ENCODE peak calls at places on chromosomes 4 and X, in eight cellular contexts. One of them, this sample, is unnamed.

GRCh38 chr4:99635601-99636000 is 22.0 kb downstream of the C4orf54 start:
- DNase-seq in cardiac muscle cell: no peak
- DNase-seq in iPS-NIHi11: no peak
- DNase-seq in NCI-H1092 treated with DMSO at 0.1 percent for 48 hours: no peak
- DNase-seq in GM13976: no peak
- DNase-seq in aorta: no peak
- DNase-seq in occipital lobe: no peak
- DNase-seq in effector CD4-positive, alpha-beta T cell: no peak
- DNase-seq in this sample: no peak

GRCh38 chr4:124713213-124713592 is 671 bp upstream of the ANKRD50 start:
- DNase-seq in cardiac muscle cell: peak
- DNase-seq in occipital lobe: peak
- DNase-seq in effector CD4-positive, alpha-beta T cell: no peak
- DNase-seq in NCI-H1092 treated with DMSO at 0.1 percent for 48 hours: peak
- DNase-seq in GM13976: peak
- DNase-seq in aorta: peak
- DNase-seq in iPS-NIHi11: peak
- DNase-seq in this sample: no peak

GRCh38 chr4:67624939-67625338 is 66.4 kb downstream of the STAP1 start:
- DNase-seq in iPS-NIHi11: no peak
- DNase-seq in NCI-H1092 treated with DMSO at 0.1 percent for 48 hours: peak
- DNase-seq in aorta: no peak
- DNase-seq in cardiac muscle cell: no peak
- DNase-seq in occipital lobe: no peak
- DNase-seq in GM13976: no peak
- DNase-seq in effector CD4-positive, alpha-beta T cell: no peak
- DNase-seq in this sample: no peak

GRCh38 chr4:142815834-142816233 is 30.3 kb downstream of the INPP4B start:
- DNase-seq in aorta: no peak
- DNase-seq in GM13976: no peak
- DNase-seq in NCI-H1092 treated with DMSO at 0.1 percent for 48 hours: no peak
- DNase-seq in cardiac muscle cell: peak
- DNase-seq in iPS-NIHi11: no peak
- DNase-seq in occipital lobe: no peak
- DNase-seq in effector CD4-positive, alpha-beta T cell: no peak
- DNase-seq in this sample: no peak

GRCh38 chr4:177938226-177938625 is 496.0 kb upstream of the AGA start:
- DNase-seq in cardiac muscle cell: no peak
- DNase-seq in occipital lobe: no peak
- DNase-seq in GM13976: no peak
- DNase-seq in aorta: no peak
- DNase-seq in effector CD4-positive, alpha-beta T cell: no peak
- DNase-seq in NCI-H1092 treated with DMSO at 0.1 percent for 48 hours: no peak
- DNase-seq in iPS-NIHi11: no peak
- DNase-seq in this sample: no peak

GRCh38 chr4:13240066-13240465 is 244.1 kb downstream of the RAB28 start:
- DNase-seq in GM13976: no peak
- DNase-seq in iPS-NIHi11: no peak
- DNase-seq in cardiac muscle cell: no peak
- DNase-seq in occipital lobe: no peak
- DNase-seq in NCI-H1092 treated with DMSO at 0.1 percent for 48 hours: no peak
- DNase-seq in effector CD4-positive, alpha-beta T cell: no peak
- DNase-seq in aorta: no peak
- DNase-seq in this sample: no peak

GRCh38 chr4:176256921-176257320 is 12.1 kb downstream of the ASB5 start:
- DNase-seq in iPS-NIHi11: no peak
- DNase-seq in cardiac muscle cell: no peak
- DNase-seq in NCI-H1092 treated with DMSO at 0.1 percent for 48 hours: peak
- DNase-seq in GM13976: no peak
- DNase-seq in occipital lobe: no peak
- DNase-seq in aorta: no peak
- DNase-seq in effector CD4-positive, alpha-beta T cell: no peak
- DNase-seq in this sample: no peak

GRCh38 chrX:63275127-63275526 is 76.0 kb downstream of the SPIN4 start:
- DNase-seq in NCI-H1092 treated with DMSO at 0.1 percent for 48 hours: no peak
- DNase-seq in cardiac muscle cell: no peak
- DNase-seq in occipital lobe: no peak
- DNase-seq in iPS-NIHi11: peak
- DNase-seq in GM13976: peak
- DNase-seq in effector CD4-positive, alpha-beta T cell: no peak
- DNase-seq in aorta: peak
- DNase-seq in this sample: no peak

GRCh38 chr4:81039351-81040174 is 9.1 kb downstream of the BMP3 start:
- DNase-seq in GM13976: no peak
- DNase-seq in NCI-H1092 treated with DMSO at 0.1 percent for 48 hours: no peak
- DNase-seq in cardiac muscle cell: peak
- DNase-seq in effector CD4-positive, alpha-beta T cell: no peak
- DNase-seq in iPS-NIHi11: no peak
- DNase-seq in occipital lobe: no peak
- DNase-seq in aorta: no peak
- DNase-seq in this sample: no peak

GRCh38 chr4:11505225-11505971 is 76.7 kb upstream of the HS3ST1 start:
- DNase-seq in occipital lobe: no peak
- DNase-seq in cardiac muscle cell: peak
- DNase-seq in NCI-H1092 treated with DMSO at 0.1 percent for 48 hours: no peak
- DNase-seq in aorta: no peak
- DNase-seq in iPS-NIHi11: no peak
- DNase-seq in GM13976: no peak
- DNase-seq in effector CD4-positive, alpha-beta T cell: no peak
- DNase-seq in this sample: no peak

GRCh38 chr4:107619731-107620130 is 100.3 kb downstream of the PAPSS1 start:
- DNase-seq in aorta: no peak
- DNase-seq in iPS-NIHi11: no peak
- DNase-seq in NCI-H1092 treated with DMSO at 0.1 percent for 48 hours: no peak
- DNase-seq in GM13976: no peak
- DNase-seq in cardiac muscle cell: no peak
- DNase-seq in effector CD4-positive, alpha-beta T cell: no peak
- DNase-seq in occipital lobe: no peak
- DNase-seq in this sample: no peak

GRCh38 chr4:72629540-72629939 is 60.5 kb upstream of the ADAMTS3 start:
- DNase-seq in GM13976: no peak
- DNase-seq in cardiac muscle cell: peak
- DNase-seq in occipital lobe: no peak
- DNase-seq in aorta: no peak
- DNase-seq in NCI-H1092 treated with DMSO at 0.1 percent for 48 hours: no peak
- DNase-seq in iPS-NIHi11: no peak
- DNase-seq in effector CD4-positive, alpha-beta T cell: no peak
- DNase-seq in this sample: no peak

GRCh38 chr4:89161841-89162240 is 50.5 kb downstream of the TIGD2 start:
- DNase-seq in aorta: no peak
- DNase-seq in effector CD4-positive, alpha-beta T cell: no peak
- DNase-seq in iPS-NIHi11: no peak
- DNase-seq in occipital lobe: no peak
- DNase-seq in cardiac muscle cell: no peak
- DNase-seq in GM13976: no peak
- DNase-seq in NCI-H1092 treated with DMSO at 0.1 percent for 48 hours: no peak
- DNase-seq in this sample: no peak

GRCh38 chr4:150140774-150141400 is 62.6 kb downstream of the DCLK2 start:
- DNase-seq in GM13976: no peak
- DNase-seq in occipital lobe: no peak
- DNase-seq in iPS-NIHi11: no peak
- DNase-seq in NCI-H1092 treated with DMSO at 0.1 percent for 48 hours: no peak
- DNase-seq in cardiac muscle cell: peak
- DNase-seq in effector CD4-positive, alpha-beta T cell: no peak
- DNase-seq in aorta: no peak
- DNase-seq in this sample: no peak

GRCh38 chr4:70958681-70959080 is 34.8 kb upstream of the DCK start:
- DNase-seq in aorta: no peak
- DNase-seq in cardiac muscle cell: peak
- DNase-seq in effector CD4-positive, alpha-beta T cell: no peak
- DNase-seq in iPS-NIHi11: no peak
- DNase-seq in GM13976: no peak
- DNase-seq in occipital lobe: no peak
- DNase-seq in NCI-H1092 treated with DMSO at 0.1 percent for 48 hours: no peak
- DNase-seq in this sample: no peak

GRCh38 chrX:20445109-20445508 is 178.4 kb upstream of the RPS6KA3 start:
- DNase-seq in NCI-H1092 treated with DMSO at 0.1 percent for 48 hours: no peak
- DNase-seq in occipital lobe: no peak
- DNase-seq in effector CD4-positive, alpha-beta T cell: no peak
- DNase-seq in aorta: no peak
- DNase-seq in iPS-NIHi11: no peak
- DNase-seq in cardiac muscle cell: no peak
- DNase-seq in GM13976: no peak
- DNase-seq in this sample: no peak

GRCh38 chrX:104566921-104567501 is 1.0 kb downstream of the IL1RAPL2 start:
- DNase-seq in occipital lobe: no peak
- DNase-seq in GM13976: no peak
- DNase-seq in effector CD4-positive, alpha-beta T cell: no peak
- DNase-seq in NCI-H1092 treated with DMSO at 0.1 percent for 48 hours: no peak
- DNase-seq in cardiac muscle cell: peak
- DNase-seq in iPS-NIHi11: peak
- DNase-seq in aorta: no peak
- DNase-seq in this sample: no peak

GRCh38 chrX:50081282-50081955 is 119.4 kb downstream of the AKAP4 start:
- DNase-seq in GM13976: no peak
- DNase-seq in iPS-NIHi11: no peak
- DNase-seq in aorta: no peak
- DNase-seq in NCI-H1092 treated with DMSO at 0.1 percent for 48 hours: peak
- DNase-seq in cardiac muscle cell: peak
- DNase-seq in occipital lobe: no peak
- DNase-seq in effector CD4-positive, alpha-beta T cell: no peak
- DNase-seq in this sample: no peak

GRCh38 chrX:48911407-48912182 is at the start of gene SLC35A2:
- DNase-seq in occipital lobe: peak
- DNase-seq in GM13976: peak
- DNase-seq in NCI-H1092 treated with DMSO at 0.1 percent for 48 hours: peak
- DNase-seq in cardiac muscle cell: peak
- DNase-seq in aorta: peak
- DNase-seq in effector CD4-positive, alpha-beta T cell: peak
- DNase-seq in iPS-NIHi11: peak
- DNase-seq in this sample: peak

GRCh38 chr4:1382776-1383727 is 23.2 kb downstream of the NKX1-1 start:
- DNase-seq in aorta: peak
- DNase-seq in iPS-NIHi11: no peak
- DNase-seq in occipital lobe: no peak
- DNase-seq in GM13976: no peak
- DNase-seq in cardiac muscle cell: no peak
- DNase-seq in NCI-H1092 treated with DMSO at 0.1 percent for 48 hours: no peak
- DNase-seq in effector CD4-positive, alpha-beta T cell: no peak
- DNase-seq in this sample: no peak

GRCh38 chrX:153445856-153446635 is at the start of gene TREX2:
- DNase-seq in occipital lobe: no peak
- DNase-seq in effector CD4-positive, alpha-beta T cell: no peak
- DNase-seq in NCI-H1092 treated with DMSO at 0.1 percent for 48 hours: no peak
- DNase-seq in iPS-NIHi11: no peak
- DNase-seq in aorta: no peak
- DNase-seq in GM13976: no peak
- DNase-seq in cardiac muscle cell: no peak
- DNase-seq in this sample: no peak

GRCh38 chr4:158112612-158113011 is 60.2 kb downstream of the GASK1B start:
- DNase-seq in iPS-NIHi11: no peak
- DNase-seq in effector CD4-positive, alpha-beta T cell: no peak
- DNase-seq in aorta: no peak
- DNase-seq in cardiac muscle cell: peak
- DNase-seq in GM13976: no peak
- DNase-seq in occipital lobe: no peak
- DNase-seq in NCI-H1092 treated with DMSO at 0.1 percent for 48 hours: no peak
- DNase-seq in this sample: no peak

GRCh38 chrX:12447448-12448154 is 309.3 kb downstream of the FRMPD4 start:
- DNase-seq in iPS-NIHi11: no peak
- DNase-seq in GM13976: no peak
- DNase-seq in effector CD4-positive, alpha-beta T cell: no peak
- DNase-seq in cardiac muscle cell: peak
- DNase-seq in aorta: no peak
- DNase-seq in NCI-H1092 treated with DMSO at 0.1 percent for 48 hours: no peak
- DNase-seq in occipital lobe: no peak
- DNase-seq in this sample: no peak

GRCh38 chr4:70356185-70356584 is 4.4 kb upstream of the SMR3A start:
- DNase-seq in effector CD4-positive, alpha-beta T cell: no peak
- DNase-seq in occipital lobe: no peak
- DNase-seq in GM13976: no peak
- DNase-seq in iPS-NIHi11: no peak
- DNase-seq in cardiac muscle cell: no peak
- DNase-seq in aorta: no peak
- DNase-seq in NCI-H1092 treated with DMSO at 0.1 percent for 48 hours: no peak
- DNase-seq in this sample: no peak

GRCh38 chrX:6184900-6185515 is 43.7 kb downstream of the NLGN4X start:
- DNase-seq in GM13976: peak
- DNase-seq in effector CD4-positive, alpha-beta T cell: no peak
- DNase-seq in aorta: no peak
- DNase-seq in occipital lobe: no peak
- DNase-seq in NCI-H1092 treated with DMSO at 0.1 percent for 48 hours: peak
- DNase-seq in iPS-NIHi11: no peak
- DNase-seq in cardiac muscle cell: no peak
- DNase-seq in this sample: no peak

This sample was measured in T-cell.